ENCODE peak calls at places on chromosomes 5 and 9, in seven cellular contexts. D is upper lobe of left lung, N is epithelial cell of proximal tubule, A is sigmoid colon, V is PC-3, E is IMR-90, Z is heart right ventricle. S is an unnamed sample.
A peak's percentile ranks its signal among the peaks of the same experiment; 100 is the strongest.

GRCh38 chr5:66840527-66841013 is 244.4 kb downstream of the MAST4 start:
- DNase-seq in E (no peak), N (no peak), A (no peak), V (peak; percentile 1), Z (no peak), D (no peak), S (peak; percentile 33)

GRCh38 chr9:129496187-129497063 is 124.5 kb downstream of the C9orf50 start:
- DNase-seq in E (peak; percentile 91), Z (peak; percentile 95), V (peak; percentile 81), N (no peak), D (peak; percentile 96), A (peak; percentile 99), S (peak; percentile 57)

GRCh38 chr5:142095035-142095434 is 13.5 kb upstream of the NDFIP1 start:
- DNase-seq in D (no peak), Z (no peak), V (no peak), E (no peak), N (no peak), A (no peak), S (no peak)

GRCh38 chr9:88658311-88658822 is 123.4 kb downstream of the NXNL2 start:
- DNase-seq in V (no peak), A (peak; percentile 72), Z (peak; percentile 39), N (peak; percentile 66), D (no peak), E (no peak), S (peak; percentile 62)

GRCh38 chr5:172454355-172455086 is at the start of gene SH3PXD2B:
- DNase-seq in E (no peak), A (peak; percentile 86), V (peak; percentile 54), N (no peak), Z (peak; percentile 69), D (peak; percentile 94), S (peak; percentile 16)

GRCh38 chr5:2366816-2367215 is 384.7 kb downstream of the IRX2 start:
- DNase-seq in E (no peak), Z (no peak), D (no peak), N (no peak), V (no peak), A (no peak), S (no peak)

GRCh38 chr5:176818391-176819098 is 8.2 kb downstream of the UNC5A start:
- DNase-seq in D (no peak), E (no peak), V (no peak), N (no peak), A (no peak), Z (no peak), S (no peak)

GRCh38 chr5:148152785-148153184 is 15.6 kb upstream of the SPINK14 start:
- DNase-seq in D (no peak), V (no peak), E (no peak), A (no peak), N (no peak), Z (no peak), S (no peak)

GRCh38 chr5:111699324-111699723 is 57.7 kb downstream of the NREP start:
- DNase-seq in Z (no peak), D (no peak), V (no peak), N (no peak), A (no peak), E (no peak), S (peak; percentile 63)

GRCh38 chr9:127308559-127309429 is 44.2 kb downstream of the GARNL3 start:
- DNase-seq in V (peak; percentile 31), N (no peak), D (no peak), E (peak; percentile 64), A (no peak), Z (no peak), S (peak; percentile 65)

DNA sequence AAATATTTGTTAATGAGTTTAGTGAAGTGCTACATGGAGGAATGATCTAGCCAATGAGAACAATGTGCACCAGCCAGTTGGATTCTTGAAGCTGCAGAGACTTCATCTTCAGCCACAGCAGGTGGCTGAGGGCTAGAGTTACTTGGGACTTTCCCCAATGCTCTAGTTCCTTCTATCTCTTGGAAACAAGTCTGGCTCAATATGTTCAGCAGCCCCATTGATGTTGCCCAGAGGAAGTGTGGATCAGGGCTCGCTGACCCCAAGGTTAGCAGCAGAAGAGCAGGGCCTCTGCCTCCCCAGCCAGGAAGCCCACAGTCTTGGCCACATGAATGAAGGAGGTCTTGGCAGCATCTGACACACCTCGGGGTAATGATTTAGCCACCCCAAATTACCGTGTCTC is 117.5 kb downstream of the SLC1A3 start:
- DNase-seq in Z (no peak), V (no peak), D (no peak), N (no peak), E (no peak), A (no peak), S (no peak)
- H3K4me3 ChIP-seq in Z (no peak overlapping the region), V (no peak overlapping the region), D (no peak overlapping the region), N (no peak overlapping the region), E (no peak overlapping the region), A (no peak overlapping the region), S (no peak overlapping the region)

DNA sequence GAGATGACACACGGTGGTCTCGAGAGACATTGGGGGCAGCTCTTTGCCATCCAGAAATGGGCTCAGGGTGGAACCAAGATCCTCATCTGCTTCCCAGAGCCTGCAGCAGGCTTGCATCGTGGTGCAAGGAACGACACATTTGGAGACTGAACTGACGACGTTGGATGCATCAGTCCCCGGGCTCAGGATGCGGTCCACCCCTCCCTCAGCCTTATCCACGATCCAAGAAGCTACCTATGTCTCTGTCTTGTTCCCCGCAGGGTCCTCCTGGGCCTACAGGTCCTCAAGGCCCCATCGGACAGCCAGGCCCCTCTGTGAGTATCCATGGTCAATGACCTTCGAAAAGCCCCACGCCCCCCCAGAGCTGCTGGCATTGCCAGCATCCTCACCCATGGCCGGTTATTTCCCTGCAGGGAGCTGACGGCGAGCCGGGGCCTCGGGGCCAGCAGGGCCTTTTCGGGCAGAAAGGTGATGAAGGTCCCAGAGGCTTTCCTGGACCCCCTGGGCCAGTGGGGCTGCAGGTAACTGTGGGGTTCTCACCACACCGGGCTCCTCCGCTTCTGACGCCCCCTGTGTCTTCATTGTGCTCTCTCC is 69.4 kb upstream of the FCN2 start:
- DNase-seq in V (no peak), Z (no peak), A (no peak), D (no peak), N (no peak), E (no peak), S (no peak)
- TF ChIP-seq CTCF in V (no peak), Z (no peak), A (no peak), D (no peak), N (no peak), E (no peak), S (no peak)

DNA sequence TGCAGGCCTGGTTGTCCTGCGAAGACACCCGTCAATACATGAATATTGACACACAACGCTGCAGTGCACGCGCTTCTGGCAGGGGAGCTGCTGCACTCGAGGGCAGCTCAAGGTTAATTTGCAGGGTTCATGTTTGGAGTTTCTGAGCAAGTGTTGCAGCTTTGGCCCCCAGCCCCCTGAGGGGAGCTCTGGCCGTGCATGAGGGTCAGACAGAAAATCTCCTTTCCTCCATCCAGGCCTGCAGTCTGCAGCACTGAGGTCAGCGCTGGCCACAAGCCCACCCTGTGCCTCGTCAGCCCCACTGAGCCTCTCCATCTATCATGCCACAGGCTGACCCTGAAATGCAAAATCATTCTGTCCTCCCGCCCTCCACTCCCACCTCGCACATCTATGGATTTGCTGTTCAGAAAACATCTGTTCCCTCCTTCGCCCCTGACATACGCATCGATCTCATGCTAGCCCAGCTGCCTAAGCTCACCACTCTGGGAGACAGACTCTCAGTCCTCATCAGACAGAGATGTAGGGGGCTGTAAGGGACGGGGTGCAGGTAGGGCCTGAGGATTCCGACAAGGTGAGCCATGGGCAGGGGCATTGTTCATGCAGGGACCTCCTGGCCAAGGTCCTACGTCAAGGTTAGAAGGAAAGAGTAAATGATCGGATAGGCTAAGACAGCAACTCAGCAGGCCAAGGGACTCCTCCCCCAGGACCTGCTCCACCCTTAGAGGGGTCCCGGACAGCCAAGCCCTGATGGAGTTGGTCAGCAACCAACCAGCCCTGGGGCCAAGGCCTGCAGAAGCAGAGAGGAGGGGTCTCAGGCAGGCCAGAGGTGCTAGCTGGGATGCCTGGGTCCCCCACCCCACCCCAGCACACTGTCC is 125.1 kb downstream of the KCNIP1 start:
- DNase-seq in E (no peak), Z (no peak), N (no peak), A (peak; percentile 61), D (peak; percentile 46), V (no peak), S (no peak)
- H3K4me3 ChIP-seq in E (no peak overlapping the region), Z (no peak overlapping the region), N (no peak overlapping the region), A (no peak overlapping the region), D (no peak overlapping the region), V (no peak overlapping the region), S (no peak overlapping the region)

GRCh38 chr9:125758986-125759811 is 12.0 kb downstream of the PBX3 start:
- DNase-seq in Z (peak; percentile 20), V (peak; percentile 44), N (no peak), A (peak; percentile 66), E (no peak), D (no peak), S (no peak)
- TF ChIP-seq CTCF in Z (no peak), V (no peak), N (no peak), A (no peak), E (no peak), D (no peak), S (no peak)

DNA sequence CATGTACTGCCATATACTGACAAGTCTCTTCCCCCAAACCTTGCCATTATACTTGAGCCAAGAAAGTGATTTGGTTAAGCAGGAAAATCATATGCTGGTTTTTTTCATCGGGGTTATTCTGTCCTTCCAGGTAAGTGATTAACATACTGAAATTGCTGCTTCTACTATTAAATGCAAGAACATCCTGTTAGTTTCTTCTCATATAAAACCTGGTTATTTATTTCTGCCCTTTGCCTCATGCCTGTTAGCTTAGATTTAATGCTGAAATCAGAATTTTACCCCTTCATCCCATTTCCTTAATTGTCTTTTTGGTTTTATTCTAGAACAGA is 133.0 kb downstream of the NFIB start:
- DNase-seq in N (no peak), E (no peak), Z (no peak), A (no peak), V (no peak), D (no peak), S (no peak)
- H3K4me3 ChIP-seq in N (peak overlapping the region; percentile 35), E (no peak overlapping the region), Z (peak overlapping the region; percentile 27), A (peak overlapping the region; percentile 22), V (no peak overlapping the region), D (no peak overlapping the region), S (no peak overlapping the region)

GRCh38 chr5:14240366-14240765 is 97.2 kb downstream of the TRIO start:
- DNase-seq in E (peak; percentile 59), V (no peak), N (no peak), D (no peak), Z (no peak), A (no peak), S (no peak)
- TF ChIP-seq CTCF in E (no peak), V (no peak), N (no peak), D (no peak), Z (no peak), A (no peak), S (no peak)

GRCh38 chr9:114077162-114077837 is 800 bp downstream of the AMBP start:
- DNase-seq in E (no peak), A (no peak), V (no peak), Z (no peak), D (no peak), N (no peak), S (no peak)
- H3K4me3 ChIP-seq in E (no peak overlapping the region), A (no peak overlapping the region), V (no peak overlapping the region), Z (no peak overlapping the region), D (no peak overlapping the region), N (no peak overlapping the region), S (no peak overlapping the region)

S was measured in bronchial epithelial cell.